ENCODE peak calls at places on chromosomes 13 and 19, in five cellular contexts. V is BE2C, B is astrocyte, W is EL, S is colonic mucosa. Z is an unnamed sample.
A peak's percentile ranks its signal among the peaks of the same experiment; 100 is the strongest.

GRCh38 chr13:28657784-28658538 is 969 bp upstream of the POMP start:
- DNase-seq in V (no peak), B (no peak), W (peak; percentile 28), S (no peak), Z (no peak)

GRCh38 chr19:1854542-1855039 is 6.3 kb upstream of the REXO1 start:
- DNase-seq in V (peak; percentile 80), B (no peak), W (no peak), S (peak; percentile 52), Z (no peak)

GRCh38 chr13:106534844-106535551 is 464 bp downstream of the EFNB2 start:
- DNase-seq in V (peak; percentile 35), B (peak; percentile 35), W (peak; percentile 34), S (no peak), Z (peak; percentile 71)

GRCh38 chr13:30153871-30154426 is 153.4 kb downstream of the KATNAL1 start:
- DNase-seq in V (no peak), B (no peak), W (peak; percentile 39), S (no peak), Z (no peak)

GRCh38 chr13:73833331-73834070 is 300.7 kb downstream of the KLF12 start:
- DNase-seq in V (no peak), B (peak; percentile 26), W (no peak), S (no peak), Z (no peak)

GRCh38 chr19:33397536-33398360 is 24.2 kb downstream of the CEBPG start:
- DNase-seq in V (peak; percentile 59), B (no peak), W (no peak), S (no peak), Z (peak; percentile 22)

GRCh38 chr19:36939153-36939552 is 23.0 kb downstream of the ZNF568 start:
- DNase-seq in V (no peak), B (peak; percentile 4), W (no peak), S (no peak), Z (peak; percentile 48)

GRCh38 chr13:110801044-110801443 is 87.5 kb downstream of the ING1 start:
- DNase-seq in V (no peak), B (no peak), W (no peak), S (no peak), Z (peak; percentile 46)

GRCh38 chr13:105773887-105774538 is 761.4 kb downstream of the EFNB2 start:
- DNase-seq in V (peak; percentile 43), B (peak; percentile 96), W (peak; percentile 39), S (no peak), Z (no peak)

GRCh38 chr13:113822956-113823744 is 40.7 kb downstream of the GAS6 start:
- DNase-seq in V (no peak), B (no peak), W (no peak), S (no peak), Z (no peak)

GRCh38 chr13:32824671-32825070 is 191.6 kb upstream of the KL start:
- DNase-seq in V (no peak), B (peak; percentile 92), W (peak; percentile 98), S (no peak), Z (no peak)

GRCh38 chr19:13437919-13438618 is 68.2 kb downstream of the CACNA1A start:
- DNase-seq in V (no peak), B (no peak), W (no peak), S (no peak), Z (no peak)

GRCh38 chr13:110185696-110186095 is 121.3 kb downstream of the COL4A1 start:
- DNase-seq in V (no peak), B (peak; percentile 96), W (no peak), S (no peak), Z (no peak)

GRCh38 chr19:1904385-1905070 is 671 bp upstream of the ADAT3 start:
- DNase-seq in V (no peak), B (no peak), W (no peak), S (peak; percentile 68), Z (no peak)

GRCh38 chr13:91813255-91813654 is 414.8 kb downstream of the GPC5 start:
- DNase-seq in V (peak; percentile 85), B (no peak), W (no peak), S (no peak), Z (no peak)

GRCh38 chr19:4284176-4284958 is 5.3 kb downstream of the SHD start:
- DNase-seq in V (peak; percentile 81), B (no peak), W (no peak), S (peak; percentile 92), Z (peak; percentile 83)

GRCh38 chr19:31448221-31448657 is 99.0 kb upstream of the TSHZ3 start:
- DNase-seq in V (peak; percentile 83), B (peak; percentile 69), W (peak; percentile 86), S (peak; percentile 36), Z (no peak)

GRCh38 chr13:49878682-49879081 is 57.5 kb downstream of the SPRYD7 start:
- DNase-seq in V (no peak), B (no peak), W (no peak), S (no peak), Z (no peak)

GRCh38 chr19:19064098-19064722 is 416 bp downstream of the SLC25A42 start:
- DNase-seq in V (no peak), B (no peak), W (no peak), S (peak; percentile 37), Z (no peak)

GRCh38 chr13:48322294-48322693 is 18.7 kb downstream of the RB1 start:
- DNase-seq in V (no peak), B (no peak), W (no peak), S (no peak), Z (no peak)

GRCh38 chr19:56594783-56595547 is at the start of gene ZNF71:
- DNase-seq in V (peak; percentile 94), B (peak; percentile 66), W (peak; percentile 85), S (peak; percentile 86), Z (peak; percentile 99)

GRCh38 chr13:93345061-93345460 is 118.5 kb downstream of the GPC6 start:
- DNase-seq in V (no peak), B (no peak), W (no peak), S (no peak), Z (no peak)

GRCh38 chr13:101626925-101627555 is 174.6 kb downstream of the ITGBL1 start:
- DNase-seq in V (no peak), B (no peak), W (peak; percentile 13), S (no peak), Z (no peak)

GRCh38 chr13:98345103-98345899 is 168.2 kb upstream of the RNF113B start:
- DNase-seq in V (no peak), B (no peak), W (no peak), S (no peak), Z (no peak)

Z was measured in D341Med.